ENCODE peak calls at places on chromosomes 13 and 19, in nine cellular contexts. R is RWPE1; C is activated CD8-positive, alpha-beta T cell treated with anti-CD3 and anti-CD28 coated beads for 36 hours; A is left ventricle myocardium inferior; Y is WTC11; J is cardiac fibroblast; O is Calu3; G is lower lobe of right lung; D is AG09319. W is an unnamed sample.

GRCh38 chr13:112931028-112931934 is 37.7 kb upstream of the MCF2L start:
- DNase-seq in A (no peak), C (no peak), O (peak; percentile 44), G (no peak), R (peak; percentile 47), D (peak; percentile 40), J (peak; percentile 80), Y (peak; percentile 50), W (no peak)

GRCh38 chr19:47027586-47028371 is 8.1 kb downstream of the NPAS1 start:
- DNase-seq in J (no peak), G (no peak), O (no peak), R (no peak), C (no peak), A (no peak), D (no peak), Y (no peak), W (no peak)

GRCh38 chr19:8456064-8456463 is 11.3 kb downstream of the HNRNPM start:
- DNase-seq in G (no peak), D (no peak), C (no peak), O (no peak), Y (peak; percentile 46), R (no peak), A (no peak), J (no peak), W (no peak)

GRCh38 chr19:19550454-19550842 is 12.4 kb downstream of the CILP2 start:
- DNase-seq in C (no peak), D (no peak), R (no peak), G (no peak), Y (no peak), O (no peak), J (no peak), A (no peak), W (no peak)

GRCh38 chr19:47661161-47661560 is 52.1 kb upstream of the EHD2 start:
- DNase-seq in C (no peak), R (no peak), Y (no peak), D (no peak), A (no peak), O (no peak), G (no peak), J (no peak), W (no peak)

GRCh38 chr19:15330801-15331418 is 1.4 kb downstream of the BRD4 start:
- DNase-seq in Y (no peak), G (no peak), R (peak; percentile 87), J (peak; percentile 86), O (no peak), C (no peak), A (no peak), D (no peak), W (no peak)

GRCh38 chr19:37009871-37010270 is 68.4 kb upstream of the ZNF420 start:
- DNase-seq in A (no peak), G (no peak), C (no peak), J (no peak), R (no peak), O (no peak), D (no peak), Y (no peak), W (no peak)

GRCh38 chr19:33260628-33261418 is 35.2 kb upstream of the SLC7A10 start:
- DNase-seq in R (no peak), Y (no peak), G (peak; percentile 76), O (no peak), C (no peak), A (peak; percentile 57), J (no peak), D (no peak), W (no peak)

GRCh38 chr13:49502954-49503353 is 7.2 kb downstream of the PHF11 start:
- DNase-seq in G (no peak), R (no peak), J (peak; percentile 80), O (no peak), Y (no peak), A (no peak), D (no peak), C (no peak), W (no peak)

GRCh38 chr13:20351279-20352022 is 119.3 kb upstream of the GJB6 start:
- DNase-seq in J (peak; percentile 59), G (no peak), Y (no peak), C (no peak), D (no peak), O (no peak), A (no peak), R (peak; percentile 53), W (no peak)

GRCh38 chr13:110306960-110307696 is at the start of the genes COL4A1 and COL4A2:
- DNase-seq in R (peak; percentile 52), Y (peak; percentile 76), J (peak; percentile 77), G (peak; percentile 68), D (no peak), O (no peak), A (peak; percentile 87), C (no peak), W (peak; percentile 64)

GRCh38 chr19:47762151-47762550 is 16.4 kb upstream of the SELENOW start:
- DNase-seq in A (no peak), C (no peak), D (no peak), G (no peak), Y (no peak), R (no peak), O (no peak), J (no peak), W (no peak)

GRCh38 chr19:18795540-18795939 is 4.4 kb upstream of the COMP start:
- DNase-seq in Y (peak; percentile 42), C (peak; percentile 20), J (no peak), R (no peak), A (no peak), G (no peak), D (no peak), O (no peak), W (no peak)

GRCh38 chr13:28000567-28000966 is 12.1 kb upstream of the URAD start:
- DNase-seq in Y (no peak), A (no peak), O (no peak), G (no peak), R (no peak), D (no peak), J (no peak), C (no peak), W (no peak)

GRCh38 chr19:1154731-1155351 is 19.2 kb downstream of the SBNO2 start:
- DNase-seq in G (peak; percentile 94), D (peak; percentile 84), C (no peak), R (peak; percentile 80), Y (no peak), O (peak; percentile 66), A (peak; percentile 88), J (peak; percentile 92), W (no peak)

GRCh38 chr19:5046339-5047039 is 77.6 kb downstream of the KDM4B start:
- DNase-seq in R (peak; percentile 50), G (peak; percentile 74), C (no peak), J (peak; percentile 66), O (peak; percentile 63), D (no peak), A (no peak), Y (no peak), W (no peak)

GRCh38 chr19:1992759-1993260 is 22.7 kb downstream of the BTBD2 start:
- DNase-seq in D (no peak), Y (peak; percentile 71), J (peak; percentile 15), C (peak; percentile 30), G (peak; percentile 47), O (no peak), A (no peak), R (no peak), W (no peak)

GRCh38 chr13:23020246-23020843 is 160.4 kb upstream of the SGCG start:
- DNase-seq in J (peak; percentile 68), O (peak; percentile 12), G (no peak), R (peak; percentile 21), Y (peak; percentile 43), A (no peak), D (peak; percentile 10), C (peak; percentile 61), W (peak; percentile 16)

GRCh38 chr19:4821265-4821664 is 10.2 kb downstream of the TICAM1 start:
- DNase-seq in G (no peak), A (no peak), Y (no peak), R (no peak), C (no peak), D (no peak), J (no peak), O (no peak), W (no peak)

GRCh38 chr19:45677351-45678230 is 9.6 kb downstream of the GIPR start:
- DNase-seq in G (peak; percentile 96), A (peak; percentile 53), Y (peak; percentile 98), C (peak; percentile 99), D (no peak), R (peak; percentile 87), O (peak; percentile 98), J (peak; percentile 61), W (peak; percentile 82)
- TF ChIP-seq CTCF in G (no peak), A (no peak), Y (no peak), C (no peak), D (peak; percentile 36), R (peak; percentile 41), O (peak; percentile 55), J (peak; percentile 22), W (peak; percentile 41)

GRCh38 chr13:76886005-76886291 is 257 bp downstream of the KCTD12 start:
- DNase-seq in Y (no peak), R (no peak), C (peak; percentile 49), A (no peak), O (no peak), D (no peak), J (no peak), G (no peak), W (no peak)

GRCh38 chr13:76882431-76882830 is 3.8 kb downstream of the KCTD12 start:
- DNase-seq in G (peak; percentile 54), A (no peak), D (no peak), J (peak; percentile 77), R (no peak), C (no peak), Y (no peak), O (no peak), W (no peak)

GRCh38 chr13:76885203-76886004 is 801 bp downstream of the KCTD12 start:
- DNase-seq in A (peak; percentile 81), G (peak; percentile 83), O (peak; percentile 47), D (no peak), C (peak; percentile 66), R (peak; percentile 41), Y (peak; percentile 57), J (peak; percentile 82), W (peak; percentile 38)

GRCh38 chr13:76884571-76885202 is 1.5 kb downstream of the KCTD12 start:
- DNase-seq in J (peak; percentile 65), A (no peak), C (peak; percentile 14), G (no peak), O (no peak), R (peak; percentile 39), D (no peak), Y (no peak), W (no peak)

GRCh38 chr13:76884167-76884566 is 2.0 kb downstream of the KCTD12 start:
- DNase-seq in R (no peak), D (no peak), A (peak; percentile 27), C (peak; percentile 24), J (peak; percentile 53), O (peak; percentile 2), G (peak; percentile 68), Y (peak; percentile 59), W (no peak)
- TF ChIP-seq CTCF in R (peak; percentile 53), D (peak; percentile 60), A (peak; percentile 45), C (no peak), J (peak; percentile 44), O (no peak), G (peak; percentile 26), Y (no peak), W (peak; percentile 43)

GRCh38 chr19:35140898-35141626 is 2.0 kb upstream of the FXYD7 start:
- DNase-seq in O (peak; percentile 97), R (peak; percentile 99), J (peak; percentile 88), A (peak; percentile 92), D (peak; percentile 68), C (peak; percentile 98), Y (peak; percentile 98), G (peak; percentile 96), W (peak; percentile 70)
- TF ChIP-seq CTCF in O (peak; percentile 31), R (peak; percentile 82), J (peak; percentile 43), A (peak; percentile 50), D (peak; percentile 53), C (peak; percentile 39), Y (no peak), G (peak; percentile 35), W (peak; percentile 29)

GRCh38 chr19:50510700-50511068 is 307 bp downstream of the JOSD2 start:
- DNase-seq in Y (no peak), R (no peak), D (no peak), A (no peak), J (peak; percentile 17), C (no peak), G (no peak), O (no peak), W (no peak)
- TF ChIP-seq CTCF in Y (no peak), R (no peak), D (no peak), A (no peak), J (no peak), C (no peak), G (no peak), O (no peak), W (no peak)